ENCODE peak calls at places on chromosomes 3 and 15, in nine cellular contexts. X is uterus, W is esophagus muscularis mucosa, U is body of pancreas, N is upper lobe of left lung, V is IMR-90, H is heart left ventricle, I is spleen, Y is ovary. T is an unnamed sample.
A peak's percentile ranks its signal among the peaks of the same experiment; 100 is the strongest.

GRCh38 chr3:78268716-78269668 is 1229.1 kb downstream of the ROBO2 start:
- DNase-seq in I (peak; percentile 44), W (no peak), U (no peak), N (no peak), Y (no peak), X (no peak), H (no peak), V (no peak), T (no peak)

GRCh38 chr3:41331023-41331422 is 131.7 kb downstream of the CTNNB1 start:
- DNase-seq in W (peak; percentile 82), U (no peak), H (no peak), I (no peak), N (no peak), V (peak; percentile 3), Y (no peak), X (no peak), T (no peak)

GRCh38 chr3:123089611-123090301 is 22.9 kb downstream of the PDIA5 start:
- DNase-seq in V (no peak), U (peak; percentile 89), X (no peak), I (peak; percentile 64), N (peak; percentile 78), W (no peak), Y (no peak), H (peak; percentile 73), T (peak; percentile 66)

GRCh38 chr3:134640872-134641470 is 9.9 kb downstream of the KY start:
- DNase-seq in V (peak; percentile 49), N (no peak), I (no peak), W (no peak), U (no peak), H (no peak), X (no peak), Y (no peak), T (peak; percentile 39)

GRCh38 chr15:48437178-48437577 is 105.9 kb downstream of the DUT start:
- DNase-seq in N (no peak), U (no peak), V (peak; percentile 52), W (no peak), Y (no peak), X (no peak), I (no peak), H (no peak), T (no peak)

GRCh38 chr3:126102530-126102951 is 18.6 kb upstream of the SLC41A3 start:
- DNase-seq in W (peak; percentile 91), N (no peak), Y (no peak), X (no peak), I (no peak), H (no peak), V (peak; percentile 19), U (no peak), T (peak; percentile 29)

GRCh38 chr3:40915346-40915865 is 283.9 kb upstream of the CTNNB1 start:
- DNase-seq in U (no peak), Y (no peak), W (peak; percentile 82), I (no peak), V (no peak), X (no peak), H (no peak), N (no peak), T (no peak)

GRCh38 chr3:178561239-178561638 is 25.0 kb downstream of the KCNMB2 start:
- DNase-seq in H (no peak), N (no peak), W (no peak), V (no peak), U (no peak), Y (peak; percentile 34), I (no peak), X (no peak), T (no peak)

GRCh38 chr3:123522666-123523412 is 62.0 kb downstream of the HACD2 start:
- DNase-seq in H (no peak), I (no peak), W (no peak), X (no peak), N (peak; percentile 25), V (no peak), Y (peak; percentile 27), U (peak; percentile 12), T (peak; percentile 35)

GRCh38 chr3:192906940-192907339 is 10.7 kb downstream of the MB21D2 start:
- DNase-seq in U (no peak), W (no peak), I (no peak), V (no peak), Y (no peak), X (no peak), N (no peak), H (no peak), T (no peak)

GRCh38 chr15:97446138-97446537 is 514.4 kb upstream of the ARRDC4 start:
- DNase-seq in I (no peak), N (no peak), W (no peak), Y (no peak), U (no peak), X (no peak), H (no peak), V (no peak), T (no peak)

GRCh38 chr3:126557761-126558160 is 971 bp downstream of the C3orf22 start:
- DNase-seq in I (peak; percentile 56), W (peak; percentile 85), Y (no peak), H (no peak), V (no peak), U (no peak), X (no peak), N (no peak), T (peak; percentile 11)

GRCh38 chr3:129715854-129716253 is 109.4 kb upstream of the PLXND1 start:
- DNase-seq in N (no peak), W (no peak), H (no peak), Y (no peak), V (no peak), X (no peak), U (no peak), I (no peak), T (no peak)

DNA sequence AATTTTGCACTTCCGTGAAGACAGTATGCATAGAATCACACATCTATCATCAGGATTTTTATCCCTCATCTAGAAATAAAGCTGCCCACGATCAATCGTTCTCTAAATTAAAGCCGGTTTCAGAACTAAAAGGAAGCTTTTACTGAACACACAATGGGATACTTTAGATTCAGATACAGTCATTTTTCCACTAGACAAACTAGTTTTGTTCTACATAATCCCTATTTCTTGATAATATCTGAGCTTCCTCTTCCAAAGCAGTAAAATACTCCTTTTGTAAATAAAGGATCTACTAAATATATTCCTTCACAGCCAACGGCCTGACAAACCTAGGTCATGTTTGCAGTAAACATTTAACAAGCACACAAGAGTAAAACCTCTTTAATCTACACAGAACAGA is 2.0 kb upstream of the GANC start:
- DNase-seq in H (no peak), N (no peak), U (no peak), V (no peak), W (no peak), X (no peak), Y (no peak), I (no peak), T (no peak)
- H3K4me3 ChIP-seq in H (peak overlapping the region; percentile 84), N (peak overlapping the region; percentile 63), U (no peak overlapping the region), V (no peak overlapping the region), W (no peak overlapping the region), X (no peak overlapping the region), Y (no peak overlapping the region), I (no peak overlapping the region), T (no peak overlapping the region)

DNA sequence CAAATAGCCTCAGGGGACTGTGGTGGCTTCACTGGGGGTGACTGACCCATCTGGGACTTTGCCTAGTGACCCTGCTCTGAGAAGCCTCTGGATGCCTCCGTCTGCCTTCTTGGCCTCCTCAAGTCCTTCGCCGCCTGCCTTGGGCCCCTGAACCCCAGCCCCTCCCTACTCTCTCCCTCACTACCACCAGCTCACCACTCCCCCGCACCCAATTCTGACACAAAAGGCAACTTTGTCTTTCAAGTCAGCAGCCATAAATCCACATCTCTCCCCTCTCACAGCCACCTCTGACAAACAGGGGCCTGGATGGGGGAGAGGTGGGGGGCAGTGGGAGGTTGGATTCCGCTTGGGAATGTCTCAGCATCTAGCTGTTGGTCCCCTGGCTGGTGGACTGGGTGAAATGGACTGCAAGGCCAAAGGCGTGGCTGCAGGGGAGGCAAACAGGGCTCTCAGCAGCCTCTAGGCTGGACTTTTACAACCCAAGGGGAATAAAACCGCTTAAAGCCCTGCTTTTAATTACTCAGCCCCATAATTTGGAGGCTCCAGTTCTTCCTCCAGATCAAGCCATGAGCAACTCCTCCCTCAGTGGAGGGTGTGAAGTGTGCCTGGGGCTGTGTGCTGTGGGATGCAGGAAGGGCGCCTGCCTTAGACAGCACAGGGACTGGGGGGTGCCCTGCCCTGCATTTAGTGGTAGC is 33.4 kb downstream of the IGDCC3 start:
- DNase-seq in V (no peak), X (no peak), Y (no peak), H (no peak), U (no peak), W (no peak), I (peak; percentile 34), N (no peak), T (peak; percentile 65)
- H3K27me3 ChIP-seq in V (peaks cover 59% of the 10 kb centered on the region), X (no peaks in the 10 kb centered on the region), Y (no peaks in the 10 kb centered on the region), H (no peaks in the 10 kb centered on the region), U (no peaks in the 10 kb centered on the region), W (no peaks in the 10 kb centered on the region), I (peaks cover 27% of the 10 kb centered on the region), N (no peaks in the 10 kb centered on the region), T (no peaks in the 10 kb centered on the region)

GRCh38 chr3:43766672-43767465 is 76.1 kb downstream of the ABHD5 start:
- DNase-seq in I (no peak), X (no peak), N (no peak), W (no peak), V (peak; percentile 77), Y (no peak), H (no peak), U (no peak), T (no peak)

GRCh38 chr3:43764012-43764411 is 73.3 kb downstream of the ABHD5 start:
- DNase-seq in H (no peak), N (no peak), I (no peak), X (no peak), V (no peak), W (no peak), Y (no peak), U (no peak), T (no peak)

GRCh38 chr3:43762486-43762885 is 71.7 kb downstream of the ABHD5 start:
- DNase-seq in Y (no peak), H (no peak), X (no peak), I (no peak), N (no peak), V (no peak), U (no peak), W (no peak), T (no peak)

GRCh38 chr3:43765417-43766030 is 74.8 kb downstream of the ABHD5 start:
- DNase-seq in V (peak; percentile 69), X (no peak), H (no peak), N (no peak), W (no peak), I (no peak), U (no peak), Y (no peak), T (no peak)

GRCh38 chr3:43764471-43764870 is 73.7 kb downstream of the ABHD5 start:
- DNase-seq in Y (no peak), N (no peak), W (no peak), U (no peak), H (no peak), X (no peak), V (no peak), I (no peak), T (no peak)
- TF ChIP-seq POLR2A in Y (no peak), N (no peak), W (no peak), U (no peak), H (no peak), X (no peak), V (no peak), I (no peak), T (no peak)

DNA sequence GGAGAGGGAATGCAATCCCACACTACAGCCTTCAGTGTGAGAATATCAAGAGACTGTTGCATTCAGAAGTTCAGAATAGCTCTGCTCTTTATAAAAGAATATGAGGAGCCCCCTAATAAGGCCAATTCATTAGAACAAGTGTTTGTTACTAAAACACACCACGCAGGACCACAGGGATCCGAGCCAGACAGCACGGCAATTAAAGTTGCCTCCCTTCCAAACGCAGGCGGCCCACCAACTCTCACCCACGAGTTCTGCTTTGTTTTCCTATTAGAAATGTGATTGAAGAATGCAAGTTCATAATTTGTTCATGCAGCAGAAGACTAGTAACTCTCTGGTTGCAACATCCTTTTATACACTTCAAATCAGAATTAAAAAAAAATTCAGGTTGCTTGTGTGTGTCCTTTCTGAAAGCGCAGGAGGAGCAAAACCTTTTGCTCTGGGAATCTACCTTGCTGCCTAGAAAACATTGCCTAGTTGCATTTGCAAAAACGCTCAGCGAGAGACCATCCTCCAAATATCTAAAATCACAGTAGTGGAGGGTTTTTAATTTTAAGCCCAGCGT is 1044.1 kb upstream of the NR2F2 start:
- DNase-seq in V (no peak), U (no peak), N (no peak), W (no peak), X (no peak), I (no peak), H (no peak), Y (peak; percentile 51), T (no peak)
- H3K4me3 ChIP-seq in V (no peak overlapping the region), U (no peak overlapping the region), N (no peak overlapping the region), W (no peak overlapping the region), X (no peak overlapping the region), I (no peak overlapping the region), H (no peak overlapping the region), Y (no peak overlapping the region), T (no peak overlapping the region)

T was measured in testis.